ENCODE peak calls at places on chromosomes 5 and 9, in seven cellular contexts. M is A172; R is mucosa of gallbladder; X is stimulated activated naive CD4-positive, alpha-beta T cell; Z is stimulated activated CD8-positive, alpha-beta memory T cell treated with anti-CD3 and anti-CD28 coated beads, Interleukin-4, amount 100 ng/mL, for 1 hour; G is germinal center; U is NCI-H2227 treated with DMSO at 0.1 percent for 48 hours. V is an unnamed sample.

GRCh38 chr5:15452780-15453179 is 47.2 kb upstream of the FBXL7 start:
- DNase-seq in M (peak; percentile 22), R (no peak), X (no peak), Z (no peak), G (no peak), U (no peak), V (no peak)

GRCh38 chr5:176785184-176786145 is 24.9 kb upstream of the UNC5A start:
- DNase-seq in M (no peak), R (no peak), X (no peak), Z (no peak), G (no peak), U (no peak), V (no peak)

GRCh38 chr9:133101356-133102189 is 19.5 kb downstream of the RALGDS start:
- DNase-seq in M (no peak), R (no peak), X (no peak), Z (no peak), G (no peak), U (no peak), V (no peak)

GRCh38 chr5:154403776-154404387 is 41.9 kb upstream of the SAP30L start:
- DNase-seq in M (no peak), R (no peak), X (no peak), Z (no peak), G (no peak), U (peak; percentile 16), V (no peak)

GRCh38 chr5:1016036-1016435 is 7.4 kb downstream of the NKD2 start:
- DNase-seq in M (no peak), R (no peak), X (no peak), Z (no peak), G (no peak), U (no peak), V (no peak)

GRCh38 chr5:69217154-69217731 is 17.4 kb upstream of the CDK7 start:
- DNase-seq in M (no peak), R (no peak), X (peak; percentile 95), Z (peak; percentile 93), G (peak; percentile 97), U (no peak), V (no peak)

GRCh38 chr5:37757980-37758582 is 81.8 kb downstream of the GDNF start:
- DNase-seq in M (no peak), R (no peak), X (no peak), Z (no peak), G (no peak), U (no peak), V (no peak)

GRCh38 chr5:54310433-54311177 is at the start of gene ARL15:
- DNase-seq in M (peak; percentile 97), R (peak; percentile 99), X (peak; percentile 97), Z (peak; percentile 95), G (peak; percentile 99), U (peak; percentile 94), V (peak; percentile 95)

GRCh38 chr9:10260501-10260900 is 352.3 kb downstream of the PTPRD start:
- DNase-seq in M (no peak), R (no peak), X (no peak), Z (no peak), G (no peak), U (no peak), V (no peak)

GRCh38 chr9:121699271-121700164 is 48.1 kb downstream of the DAB2IP start:
- DNase-seq in M (peak; percentile 50), R (peak; percentile 62), X (no peak), Z (peak; percentile 9), G (peak; percentile 46), U (no peak), V (peak; percentile 33)

GRCh38 chr5:158511454-158511853 is 588.3 kb downstream of the EBF1 start:
- DNase-seq in M (no peak), R (no peak), X (no peak), Z (no peak), G (peak; percentile 54), U (no peak), V (no peak)

GRCh38 chr5:132492386-132492785 is 1.8 kb upstream of the IRF1 start:
- DNase-seq in M (peak; percentile 56), R (peak; percentile 8), X (no peak), Z (no peak), G (no peak), U (no peak), V (no peak)

GRCh38 chr5:123610209-123610608 is 98.2 kb downstream of the CSNK1G3 start:
- DNase-seq in M (no peak), R (no peak), X (no peak), Z (no peak), G (no peak), U (no peak), V (no peak)

GRCh38 chr9:108093773-108094675 is 604.5 kb upstream of the KLF4 start:
- DNase-seq in M (peak; percentile 94), R (peak; percentile 86), X (no peak), Z (no peak), G (no peak), U (no peak), V (peak; percentile 91)

GRCh38 chr9:87387351-87388055 is 110.2 kb upstream of the DAPK1 start:
- DNase-seq in M (peak; percentile 48), R (no peak), X (no peak), Z (no peak), G (no peak), U (no peak), V (peak; percentile 33)